ENCODE peak calls at places on chromosomes 4 and X, in seven cellular contexts. D is hippocampal formation; Y is dorsolateral prefrontal cortex; E is WERI-Rb-1; W is stimulated activated CD8-positive, alpha-beta memory T cell treated with anti-CD3 and anti-CD28 coated beads, Interleukin-12 subunit alpha, Interleukin-12 subunit beta, amount 100 ng/mL, for 4 hours; N is NCI-H1092; L is mesendoderm. M is an unnamed sample.

GRCh38 chr4:114077610-114078009 is 98.2 kb upstream of the ARSJ start:
- DNase-seq in W (no peak), D (no peak), L (no peak), Y (no peak), N (no peak), E (no peak), M (peak; percentile 17)

GRCh38 chrX:65755786-65756185 is 88.3 kb downstream of the MSN start:
- DNase-seq in L (no peak), Y (no peak), W (no peak), D (no peak), E (no peak), N (no peak), M (no peak)

GRCh38 chr4:48436318-48436717 is 46.8 kb upstream of the SLC10A4 start:
- DNase-seq in Y (no peak), D (no peak), E (no peak), L (no peak), N (no peak), W (no peak), M (no peak)

GRCh38 chr4:186701273-186701672 is 22.4 kb downstream of the FAT1 start:
- DNase-seq in L (peak; percentile 85), N (no peak), W (no peak), E (no peak), Y (no peak), D (peak; percentile 19), M (no peak)

GRCh38 chr4:38581708-38582107 is 82.3 kb upstream of the KLF3 start:
- DNase-seq in D (no peak), E (no peak), Y (no peak), N (no peak), L (no peak), W (no peak), M (no peak)

GRCh38 chr4:46856347-46856746 is 52.7 kb downstream of the COX7B2 start:
- DNase-seq in Y (no peak), W (no peak), N (no peak), D (no peak), E (no peak), L (no peak), M (no peak)

GRCh38 chr4:55008166-55009056 is 117.0 kb downstream of the KDR start:
- DNase-seq in W (no peak), L (peak; percentile 39), E (peak; percentile 16), D (no peak), N (no peak), Y (no peak), M (no peak)

GRCh38 chr4:157994863-157995262 is 178.0 kb downstream of the GASK1B start:
- DNase-seq in E (no peak), D (no peak), W (no peak), N (no peak), Y (no peak), L (peak; percentile 12), M (no peak)

GRCh38 chr4:175091649-175092048 is 173.5 kb downstream of the ADAM29 start:
- DNase-seq in E (no peak), Y (no peak), W (no peak), D (no peak), L (no peak), N (no peak), M (no peak)

GRCh38 chrX:63922221-63922620 is 137.2 kb upstream of the ARHGEF9 start:
- DNase-seq in E (no peak), W (no peak), N (no peak), L (no peak), D (no peak), Y (no peak), M (peak; percentile 11)

GRCh38 chrX:10064736-10065135 is 92.0 kb upstream of the CLCN4 start:
- DNase-seq in W (no peak), D (no peak), L (no peak), Y (no peak), E (no peak), N (peak; percentile 63), M (no peak)

GRCh38 chrX:38409289-38409688 is 56.9 kb downstream of the OTC start:
- DNase-seq in E (no peak), Y (no peak), L (peak; percentile 30), D (no peak), N (no peak), W (no peak), M (no peak)

GRCh38 chrX:44874481-44875184 is 1.6 kb downstream of the KDM6A start:
- DNase-seq in D (peak; percentile 14), N (no peak), Y (peak; percentile 17), L (peak; percentile 59), W (peak; percentile 17), E (peak; percentile 25), M (peak; percentile 1)

GRCh38 chr4:124337874-124338273 is 374.7 kb downstream of the ANKRD50 start:
- DNase-seq in Y (no peak), L (no peak), D (no peak), N (no peak), E (no peak), W (no peak), M (no peak)

GRCh38 chr4:158590219-158590618 is 68.5 kb downstream of the RXFP1 start:
- DNase-seq in N (no peak), E (peak; percentile 36), W (no peak), D (no peak), L (no peak), Y (no peak), M (no peak)

GRCh38 chrX:106718709-106719108 is 7.8 kb upstream of the RNF128 start:
- DNase-seq in E (no peak), D (no peak), Y (no peak), W (no peak), N (no peak), L (no peak), M (no peak)

GRCh38 chrX:143340190-143340589 is 177.1 kb downstream of the SPANXN3 start:
- DNase-seq in D (no peak), E (no peak), N (no peak), L (peak; percentile 0), W (no peak), Y (no peak), M (no peak)

GRCh38 chrX:63713510-63713909 is 71.5 kb downstream of the ARHGEF9 start:
- DNase-seq in E (no peak), L (peak; percentile 30), N (no peak), Y (no peak), D (no peak), W (no peak), M (no peak)

GRCh38 chr4:3297066-3297859 is 4.4 kb downstream of the RGS12 start:
- DNase-seq in Y (no peak), L (no peak), E (no peak), W (no peak), N (no peak), D (no peak), M (no peak)

GRCh38 chr4:147581601-147582350 is 35.4 kb upstream of the TMEM184C start:
- DNase-seq in Y (no peak), D (no peak), N (no peak), E (no peak), W (no peak), L (no peak), M (no peak)

GRCh38 chrX:94831364-94831763 is 1157.4 kb downstream of the FAM133A start:
- DNase-seq in D (peak; percentile 58), Y (no peak), N (no peak), W (no peak), E (no peak), L (peak; percentile 27), M (no peak)

GRCh38 chr4:120718979-120719566 is 203.5 kb downstream of the PRDM5 start:
- DNase-seq in W (no peak), E (peak; percentile 54), N (no peak), Y (no peak), L (peak; percentile 69), D (peak; percentile 1), M (no peak)

GRCh38 chrX:6238576-6238975 is 9.9 kb upstream of the NLGN4X start:
- DNase-seq in Y (no peak), L (no peak), N (no peak), E (no peak), D (no peak), W (no peak), M (no peak)

GRCh38 chr4:110840221-110840654 is 217.4 kb upstream of the PITX2 start:
- DNase-seq in Y (no peak), L (no peak), E (no peak), W (no peak), N (no peak), D (no peak), M (no peak)

GRCh38 chrX:47831788-47832187 is 4.9 kb upstream of the ZNF81 start:
- DNase-seq in W (peak; percentile 6), L (peak; percentile 57), E (peak; percentile 66), D (no peak), N (peak; percentile 24), Y (no peak), M (no peak)

GRCh38 chr4:121898150-121898549 is 27.9 kb upstream of the BBS7 start:
- DNase-seq in L (peak; percentile 11), W (no peak), D (no peak), N (no peak), E (peak; percentile 87), Y (no peak), M (no peak)

GRCh38 chr4:22987861-22988260 is 295.1 kb downstream of the GBA3 start:
- DNase-seq in E (no peak), D (no peak), L (no peak), N (no peak), W (no peak), Y (peak; percentile 54), M (no peak)

GRCh38 chrX:111244238-111244750 is 26.0 kb downstream of the CAPN6 start:
- DNase-seq in Y (no peak), D (peak; percentile 2), W (no peak), E (no peak), N (peak; percentile 50), L (peak; percentile 10), M (no peak)

GRCh38 chrX:7771788-7772438 is 71.1 kb upstream of the VCX start:
- DNase-seq in Y (no peak), W (no peak), L (no peak), D (no peak), E (no peak), N (no peak), M (no peak)

M was measured in SW 1271.